ENCODE peak calls at places on chromosome 5, in five cellular contexts. One of them, this sample, is unnamed. For H3K4me1, the result is how much of the 10 kb centered on the place peaks cover.

GRCh38 chr5:61669531-61669930 is 337.5 kb downstream of the ZSWIM6 start:
- DNase-seq in HCT116: no peak
- DNase-seq in aorta: no peak
- DNase-seq in SK-N-SH: no peak
- DNase-seq in NT2/D1: no peak
- DNase-seq in this sample: no peak

GRCh38 chr5:79811904-79812303 is 122.3 kb downstream of the CMYA5 start:
- DNase-seq in HCT116: no peak
- DNase-seq in aorta: no peak
- DNase-seq in SK-N-SH: no peak
- DNase-seq in NT2/D1: no peak
- DNase-seq in this sample: no peak

GRCh38 chr5:142959683-142960308 is 189.6 kb downstream of the ARHGAP26 start:
- DNase-seq in HCT116: no peak
- DNase-seq in aorta: no peak
- DNase-seq in SK-N-SH: no peak
- DNase-seq in NT2/D1: no peak
- DNase-seq in this sample: no peak

GRCh38 chr5:150461231-150461630 is 11.7 kb upstream of the RPS14 start:
- DNase-seq in HCT116: no peak
- DNase-seq in aorta: no peak
- DNase-seq in SK-N-SH: no peak
- DNase-seq in NT2/D1: no peak
- DNase-seq in this sample: no peak

GRCh38 chr5:34682926-34683623 is 26.9 kb downstream of the RAI14 start:
- DNase-seq in HCT116: peak
- DNase-seq in aorta: no peak
- DNase-seq in SK-N-SH: no peak
- DNase-seq in NT2/D1: no peak
- DNase-seq in this sample: no peak

GRCh38 chr5:122089614-122090013 is 11.6 kb upstream of the LOX start:
- DNase-seq in HCT116: no peak
- DNase-seq in aorta: no peak
- DNase-seq in SK-N-SH: no peak
- DNase-seq in NT2/D1: no peak
- DNase-seq in this sample: no peak

GRCh38 chr5:157890825-157891587 is 32.1 kb upstream of the CLINT1 start:
- DNase-seq in HCT116: no peak
- DNase-seq in aorta: no peak
- DNase-seq in SK-N-SH: no peak
- DNase-seq in NT2/D1: no peak
- DNase-seq in this sample: no peak

GRCh38 chr5:103867857-103868598 is 305.4 kb upstream of the NUDT12 start:
- DNase-seq in HCT116: no peak
- DNase-seq in aorta: no peak
- DNase-seq in SK-N-SH: peak
- DNase-seq in NT2/D1: no peak
- DNase-seq in this sample: no peak

GRCh38 chr5:10337107-10337506 is 16.4 kb upstream of the MARCHF6 start:
- DNase-seq in HCT116: no peak
- DNase-seq in aorta: no peak
- DNase-seq in SK-N-SH: no peak
- DNase-seq in NT2/D1: no peak
- DNase-seq in this sample: no peak

GRCh38 chr5:111748304-111748763 is 8.7 kb downstream of the NREP start:
- DNase-seq in HCT116: peak
- DNase-seq in aorta: no peak
- DNase-seq in SK-N-SH: no peak
- DNase-seq in NT2/D1: no peak
- DNase-seq in this sample: no peak

GRCh38 chr5:142569905-142570304 is 116.0 kb downstream of the FGF1 start:
- DNase-seq in HCT116: no peak
- DNase-seq in aorta: no peak
- DNase-seq in SK-N-SH: no peak
- DNase-seq in NT2/D1: no peak
- DNase-seq in this sample: no peak

DNA sequence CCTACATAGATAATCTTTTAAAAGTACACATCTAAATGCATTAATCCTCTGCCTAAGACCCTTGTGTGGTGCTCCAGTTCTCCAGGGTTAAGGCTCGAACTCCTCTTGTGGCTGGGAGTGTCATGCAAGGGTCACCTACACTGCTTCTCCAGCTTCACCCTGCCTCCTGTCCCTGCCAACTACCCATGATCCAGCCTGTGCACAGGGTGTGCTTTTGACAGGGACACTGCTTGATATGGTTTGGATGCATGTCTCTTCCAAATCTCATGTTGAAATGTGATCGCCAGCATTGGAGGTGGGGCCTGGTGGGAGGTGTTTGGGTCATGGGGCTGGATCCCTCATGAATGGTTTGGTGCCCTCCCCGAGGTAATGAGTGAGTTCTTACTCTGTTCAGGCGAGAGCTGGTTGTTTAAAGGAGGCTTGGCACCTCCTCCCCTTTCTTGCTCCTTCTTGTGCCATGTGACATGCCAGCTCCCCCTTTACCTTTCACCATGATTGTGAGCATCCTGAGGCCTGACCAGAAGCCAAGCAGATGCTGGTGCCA is 48.5 kb downstream of the SLC22A5 start:
- DNase-seq in HCT116: no peak
- DNase-seq in aorta: no peak
- DNase-seq in SK-N-SH: no peak
- DNase-seq in NT2/D1: no peak
- DNase-seq in this sample: no peak
- H3K4me1 ChIP-seq in HCT116: under half
- H3K4me1 ChIP-seq in aorta: under half
- H3K4me1 ChIP-seq in SK-N-SH: under half
- H3K4me1 ChIP-seq in NT2/D1: under half
- H3K4me1 ChIP-seq in this sample: under half

GRCh38 chr5:6736524-6737042 is 23.4 kb downstream of the TENT4A start:
- DNase-seq in HCT116: no peak
- DNase-seq in aorta: no peak
- DNase-seq in SK-N-SH: no peak
- DNase-seq in NT2/D1: no peak
- DNase-seq in this sample: no peak
- H3K4me1 ChIP-seq in HCT116: under half
- H3K4me1 ChIP-seq in aorta: under half
- H3K4me1 ChIP-seq in SK-N-SH: under half
- H3K4me1 ChIP-seq in NT2/D1: under half
- H3K4me1 ChIP-seq in this sample: under half

DNA sequence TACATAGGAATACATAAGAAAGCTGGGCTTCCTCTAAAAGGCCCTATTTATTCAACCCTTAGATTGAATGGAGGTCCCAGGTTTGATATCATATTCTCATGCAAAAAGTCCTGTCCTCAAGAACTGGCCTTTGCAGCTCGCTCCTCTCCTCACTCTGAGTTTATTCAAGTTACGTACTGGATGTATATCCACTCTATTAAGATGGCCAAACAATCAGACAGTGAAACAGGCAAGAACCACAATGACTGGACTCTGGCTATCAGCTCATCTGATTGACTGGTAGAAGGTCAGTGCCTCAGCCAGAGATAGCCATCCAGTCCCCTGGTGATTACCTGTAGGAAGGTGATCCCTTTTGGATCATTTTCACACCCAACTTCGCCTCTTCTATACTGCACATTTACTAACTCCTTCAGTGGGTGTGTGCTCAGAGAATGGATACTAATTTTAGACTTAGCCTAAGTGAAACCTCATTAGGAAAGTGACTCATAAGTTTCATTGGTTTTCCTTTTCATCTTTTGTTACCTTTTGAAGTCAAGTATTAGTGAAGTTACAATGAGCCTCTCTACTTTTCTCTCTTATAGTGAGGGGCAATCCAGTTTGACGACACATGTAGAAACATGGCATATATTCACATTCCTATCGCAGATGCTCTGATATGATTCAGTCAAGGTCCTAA is 167.5 kb upstream of the WWC1 start:
- DNase-seq in HCT116: no peak
- DNase-seq in aorta: no peak
- DNase-seq in SK-N-SH: no peak
- DNase-seq in NT2/D1: no peak
- DNase-seq in this sample: no peak
- H3K4me1 ChIP-seq in HCT116: under half
- H3K4me1 ChIP-seq in aorta: under half
- H3K4me1 ChIP-seq in SK-N-SH: under half
- H3K4me1 ChIP-seq in NT2/D1: under half
- H3K4me1 ChIP-seq in this sample: under half

DNA sequence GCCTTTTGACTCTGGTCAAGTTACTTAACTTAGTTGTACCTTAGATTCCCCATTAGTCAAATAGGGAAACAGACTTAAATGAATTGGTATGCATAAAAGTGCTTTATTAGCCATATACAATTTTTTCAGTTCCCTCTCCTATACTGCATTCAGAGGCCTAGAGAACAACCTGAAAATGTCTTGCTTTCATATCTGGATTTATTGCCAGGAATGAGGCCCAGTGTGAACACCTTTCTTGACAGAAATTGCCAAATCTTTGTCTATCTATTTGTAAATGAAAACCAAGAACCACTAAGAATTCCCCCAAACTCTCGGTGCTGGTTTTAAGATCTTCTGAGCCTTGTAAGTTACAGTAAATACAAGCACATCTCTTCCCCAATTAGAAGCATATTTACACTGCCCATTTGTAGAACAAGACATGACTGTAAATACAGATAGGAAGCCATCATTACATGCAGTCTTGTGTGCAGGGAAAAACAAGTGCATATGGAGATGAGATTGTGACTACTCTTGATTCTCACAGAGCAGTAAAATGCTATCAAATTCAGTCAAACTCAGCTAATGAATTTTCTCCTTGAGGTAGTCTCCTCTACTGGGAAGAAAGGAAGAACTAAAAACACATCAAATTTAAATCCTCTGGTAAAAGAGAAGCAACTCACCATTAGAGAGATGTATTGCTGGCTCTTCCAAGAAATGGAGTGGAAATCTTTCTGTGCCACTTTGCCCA is 5.2 kb upstream of the FAM13B start:
- DNase-seq in HCT116: no peak
- DNase-seq in aorta: no peak
- DNase-seq in SK-N-SH: no peak
- DNase-seq in NT2/D1: no peak
- DNase-seq in this sample: no peak
- H3K4me1 ChIP-seq in HCT116: under half
- H3K4me1 ChIP-seq in aorta: under half
- H3K4me1 ChIP-seq in SK-N-SH: under half
- H3K4me1 ChIP-seq in NT2/D1: under half
- H3K4me1 ChIP-seq in this sample: under half

GRCh38 chr5:135391123-135391868 is 7.7 kb downstream of the MACROH2A1 start:
- DNase-seq in HCT116: no peak
- DNase-seq in aorta: no peak
- DNase-seq in SK-N-SH: no peak
- DNase-seq in NT2/D1: no peak
- DNase-seq in this sample: no peak
- H3K4me1 ChIP-seq in HCT116: under half
- H3K4me1 ChIP-seq in aorta: under half
- H3K4me1 ChIP-seq in SK-N-SH: under half
- H3K4me1 ChIP-seq in NT2/D1: under half
- H3K4me1 ChIP-seq in this sample: half or more

GRCh38 chr5:32311404-32312193 is 1.1 kb downstream of the MTMR12 start:
- DNase-seq in HCT116: no peak
- DNase-seq in aorta: no peak
- DNase-seq in SK-N-SH: peak
- DNase-seq in NT2/D1: peak
- DNase-seq in this sample: no peak

GRCh38 chr5:32309766-32310165 is 3.0 kb downstream of the MTMR12 start:
- DNase-seq in HCT116: no peak
- DNase-seq in aorta: no peak
- DNase-seq in SK-N-SH: no peak
- DNase-seq in NT2/D1: no peak
- DNase-seq in this sample: no peak

GRCh38 chr5:32308951-32309350 is 3.8 kb downstream of the MTMR12 start:
- DNase-seq in HCT116: no peak
- DNase-seq in aorta: no peak
- DNase-seq in SK-N-SH: no peak
- DNase-seq in NT2/D1: no peak
- DNase-seq in this sample: no peak

GRCh38 chr5:32304622-32305021 is 8.1 kb downstream of the MTMR12 start:
- DNase-seq in HCT116: no peak
- DNase-seq in aorta: no peak
- DNase-seq in SK-N-SH: no peak
- DNase-seq in NT2/D1: no peak
- DNase-seq in this sample: no peak

DNA sequence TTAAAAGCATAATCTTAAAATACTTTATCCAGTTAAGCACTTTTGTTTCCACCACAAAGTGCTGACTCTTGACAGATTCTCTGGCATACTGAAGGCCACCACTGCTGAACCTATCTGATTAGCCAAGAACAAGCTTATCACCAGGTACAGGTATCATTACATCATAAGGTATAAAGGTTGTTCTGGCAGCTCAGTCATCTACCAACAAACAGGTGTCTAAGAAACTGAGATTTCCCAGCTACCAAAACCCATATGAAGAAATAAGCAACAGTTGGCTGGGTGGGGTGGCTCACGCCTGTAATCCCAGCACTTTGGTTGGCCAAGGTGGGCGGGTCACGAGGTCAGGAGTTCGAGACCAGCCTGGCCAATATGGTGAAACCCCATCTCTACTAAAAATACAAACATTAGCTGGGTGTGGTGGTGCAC is 5.0 kb downstream of the MTMR12 start:
- DNase-seq in HCT116: no peak
- DNase-seq in aorta: no peak
- DNase-seq in SK-N-SH: no peak
- DNase-seq in NT2/D1: no peak
- DNase-seq in this sample: no peak
- H3K4me1 ChIP-seq in HCT116: under half
- H3K4me1 ChIP-seq in aorta: under half
- H3K4me1 ChIP-seq in SK-N-SH: under half
- H3K4me1 ChIP-seq in NT2/D1: under half
- H3K4me1 ChIP-seq in this sample: under half

GRCh38 chr5:172691886-172692285 is 50.8 kb downstream of the NEURL1B start:
- DNase-seq in HCT116: no peak
- DNase-seq in aorta: no peak
- DNase-seq in SK-N-SH: no peak
- DNase-seq in NT2/D1: no peak
- DNase-seq in this sample: no peak
- H3K4me1 ChIP-seq in HCT116: under half
- H3K4me1 ChIP-seq in aorta: under half
- H3K4me1 ChIP-seq in SK-N-SH: under half
- H3K4me1 ChIP-seq in NT2/D1: under half
- H3K4me1 ChIP-seq in this sample: under half

GRCh38 chr5:67094476-67095300 is 101.9 kb downstream of the CD180 start:
- DNase-seq in HCT116: no peak
- DNase-seq in aorta: no peak
- DNase-seq in SK-N-SH: no peak
- DNase-seq in NT2/D1: peak
- DNase-seq in this sample: peak

GRCh38 chr5:67093259-67093658 is 103.3 kb downstream of the CD180 start:
- DNase-seq in HCT116: no peak
- DNase-seq in aorta: no peak
- DNase-seq in SK-N-SH: no peak
- DNase-seq in NT2/D1: no peak
- DNase-seq in this sample: no peak

GRCh38 chr5:67090593-67090992 is 106.0 kb downstream of the CD180 start:
- DNase-seq in HCT116: no peak
- DNase-seq in aorta: no peak
- DNase-seq in SK-N-SH: no peak
- DNase-seq in NT2/D1: no peak
- DNase-seq in this sample: no peak

GRCh38 chr5:67090040-67090439 is 106.6 kb downstream of the CD180 start:
- DNase-seq in HCT116: no peak
- DNase-seq in aorta: no peak
- DNase-seq in SK-N-SH: no peak
- DNase-seq in NT2/D1: no peak
- DNase-seq in this sample: no peak

GRCh38 chr5:67092447-67093023 is 104.1 kb downstream of the CD180 start:
- DNase-seq in HCT116: no peak
- DNase-seq in aorta: no peak
- DNase-seq in SK-N-SH: no peak
- DNase-seq in NT2/D1: no peak
- DNase-seq in this sample: no peak
- H3K4me1 ChIP-seq in HCT116: under half
- H3K4me1 ChIP-seq in aorta: under half
- H3K4me1 ChIP-seq in SK-N-SH: under half
- H3K4me1 ChIP-seq in NT2/D1: under half
- H3K4me1 ChIP-seq in this sample: under half